ENCODE peak calls at places on chromosomes 11 and 22, in six cellular contexts. N, J, A, C, U and B are unnamed samples.

GRCh38 chr11:16356751-16357365 is 512 bp upstream of the SOX6 start:
- DNase-seq in N (peak; percentile 28), U (peak; percentile 22), C (no peak), J (no peak), A (no peak), B (no peak)

GRCh38 chr11:34601085-34601444 is 19.8 kb upstream of the EHF start:
- DNase-seq in N (no peak), J (no peak), C (no peak), A (no peak), U (no peak), B (no peak)

GRCh38 chr11:97143463-97143862 is 753.6 kb downstream of the JRKL start:
- DNase-seq in U (no peak), C (no peak), N (no peak), A (no peak), J (no peak), B (no peak)

GRCh38 chr11:43790444-43790794 is 90.2 kb upstream of the ALKBH3 start:
- DNase-seq in N (no peak), U (no peak), A (no peak), J (no peak), C (no peak), B (no peak)

GRCh38 chr11:104531075-104531474 is 367.1 kb upstream of the PDGFD start:
- DNase-seq in N (no peak), A (no peak), C (no peak), U (no peak), J (no peak), B (no peak)

GRCh38 chr11:60625262-60625661 is 74.2 kb upstream of the MS4A8 start:
- DNase-seq in A (no peak), N (peak; percentile 6), C (peak; percentile 39), U (no peak), J (no peak), B (no peak)

GRCh38 chr22:27100789-27101188 is 443.4 kb downstream of the MIAT start:
- DNase-seq in A (no peak), N (no peak), J (no peak), C (peak; percentile 67), U (no peak), B (peak; percentile 57)

GRCh38 chr22:46238541-46238940 is 11.6 kb downstream of the CDPF1 start:
- DNase-seq in J (no peak), U (no peak), N (no peak), C (no peak), A (no peak), B (no peak)

GRCh38 chr11:32794439-32794838 is at the start of gene CCDC73:
- DNase-seq in C (no peak), N (no peak), J (no peak), A (no peak), U (no peak), B (no peak)

GRCh38 chr11:134571301-134571700 is 159.3 kb upstream of the B3GAT1 start:
- DNase-seq in N (peak; percentile 2), A (no peak), J (no peak), U (no peak), C (no peak), B (no peak)

GRCh38 chr11:116579857-116580727 is 192.7 kb downstream of the BUD13 start:
- DNase-seq in U (no peak), C (peak; percentile 28), N (no peak), A (no peak), J (no peak), B (no peak)

GRCh38 chr11:15258433-15259350 is 144.0 kb downstream of the INSC start:
- DNase-seq in A (no peak), J (no peak), U (no peak), C (peak; percentile 57), N (no peak), B (no peak)

DNA sequence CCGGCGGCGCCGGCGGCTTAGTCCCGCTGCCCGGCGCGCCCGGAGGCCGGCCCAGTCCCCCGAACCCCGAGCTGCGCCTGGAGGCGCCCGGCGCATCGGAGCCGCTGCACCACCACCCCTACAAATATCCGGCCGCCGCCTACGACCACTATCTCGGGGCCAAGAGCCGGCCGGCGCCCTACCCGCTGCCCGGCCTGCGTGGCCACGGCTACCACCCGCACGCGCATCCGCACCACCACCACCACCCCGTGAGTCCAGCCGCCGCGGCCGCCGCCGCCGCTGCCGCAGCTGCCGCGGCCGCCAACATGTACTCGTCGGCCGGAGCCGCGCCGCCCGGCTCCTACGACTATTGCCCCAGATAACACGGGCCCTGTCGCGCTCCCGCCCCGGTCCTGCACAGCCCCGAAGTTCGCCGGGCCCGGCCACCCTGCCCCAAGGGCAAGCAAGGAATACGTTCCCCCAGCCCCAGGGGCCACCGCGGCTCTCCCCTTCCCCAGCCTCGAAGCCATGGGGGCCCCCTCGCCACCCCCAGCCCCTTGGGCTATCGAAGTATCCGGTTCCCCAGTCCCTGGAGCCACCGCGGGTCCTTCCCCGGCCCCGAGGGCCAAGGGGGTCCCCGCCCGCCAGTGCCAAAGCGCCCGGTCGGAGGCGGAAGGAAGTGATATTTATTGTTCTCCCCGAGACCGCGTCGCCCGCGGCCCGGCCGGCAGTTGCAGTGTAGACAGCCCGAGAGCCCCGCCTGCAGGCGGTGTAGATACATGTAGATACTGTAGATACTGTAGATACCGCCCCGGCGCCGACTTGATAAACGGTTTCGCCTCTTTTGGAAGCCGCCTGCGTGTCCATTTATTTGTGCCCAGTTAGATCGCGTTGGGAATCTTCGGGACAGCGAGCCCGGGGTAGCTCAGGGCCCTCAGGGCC is 6.2 kb downstream of the TBX1 start:
- DNase-seq in C (peak; percentile 50), J (peak; percentile 81), U (peak; percentile 48), N (peak; percentile 22), A (no peak), B (no peak)
- TF ChIP-seq CTCF in C (peak; percentile 21), J (peak; percentile 25), U (peak; percentile 29), N (peak; percentile 7), A (peak; percentile 59), B (no peak)

GRCh38 chr11:128757886-128758612 is 64.2 kb downstream of the FLI1 start:
- DNase-seq in J (no peak), A (no peak), C (no peak), U (no peak), N (no peak), B (no peak)

GRCh38 chr11:128759168-128759567 is 65.3 kb downstream of the FLI1 start:
- DNase-seq in A (no peak), C (no peak), U (no peak), J (no peak), N (no peak), B (no peak)

GRCh38 chr11:128759597-128759996 is 65.7 kb downstream of the FLI1 start:
- DNase-seq in A (no peak), C (no peak), N (no peak), J (no peak), U (no peak), B (no peak)

GRCh38 chr11:128763224-128763623 is 69.4 kb downstream of the FLI1 start:
- DNase-seq in N (no peak), C (no peak), U (no peak), A (no peak), J (no peak), B (no peak)

GRCh38 chr11:128761339-128761738 is 67.5 kb downstream of the FLI1 start:
- DNase-seq in C (no peak), N (no peak), J (no peak), U (no peak), A (no peak), B (no peak)
- H3K36me3 ChIP-seq in C (no peaks in the 10 kb centered on the region), N (peaks cover 26% of the 10 kb centered on the region), J (peaks cover 80% of the 10 kb centered on the region), U (peaks cover 36% of the 10 kb centered on the region), A (no peaks in the 10 kb centered on the region), B (no peaks in the 10 kb centered on the region)

GRCh38 chr11:66924272-66924671 is 33.9 kb downstream of the PC start:
- DNase-seq in J (no peak), N (no peak), A (no peak), U (no peak), C (no peak), B (no peak)
- TF ChIP-seq CTCF in J (no peak), N (no peak), A (no peak), U (no peak), C (no peak), B (no peak)

GRCh38 chr11:596374-596773 is 19.4 kb downstream of the IRF7 start:
- DNase-seq in N (no peak), J (no peak), A (no peak), U (no peak), C (no peak), B (no peak)
- H3K36me3 ChIP-seq in N (peaks cover 99% of the 10 kb centered on the region), J (peaks cover 98% of the 10 kb centered on the region), A (peaks cover 53% of the 10 kb centered on the region), U (peaks cover 98% of the 10 kb centered on the region), C (peaks cover 42% of the 10 kb centered on the region), B (no peaks in the 10 kb centered on the region)